ENCODE peak calls at places on chromosome 1, in five cellular contexts. D, K, U, E and Y are unnamed samples.

GRCh38 chr1:67479146-67479891 is 49.1 kb upstream of the SERBP1 start:
- DNase-seq in D (no peak), K (peak; percentile 51), U (peak; percentile 39), E (peak; percentile 7), Y (no peak)

GRCh38 chr1:169572184-169572583 is 14.1 kb downstream of the F5 start:
- DNase-seq in D (no peak), K (peak; percentile 20), U (no peak), E (no peak), Y (no peak)

GRCh38 chr1:173488001-173488400 is 10.9 kb downstream of the PRDX6 start:
- DNase-seq in D (no peak), K (no peak), U (no peak), E (no peak), Y (no peak)

GRCh38 chr1:183580281-183580682 is 10.0 kb downstream of the NCF2 start:
- DNase-seq in D (no peak), K (peak; percentile 48), U (peak; percentile 68), E (peak; percentile 14), Y (no peak)

GRCh38 chr1:5459839-5460238 is 532.4 kb downstream of the NPHP4 start:
- DNase-seq in D (no peak), K (no peak), U (no peak), E (no peak), Y (no peak)

GRCh38 chr1:235304549-235305451 is 23.2 kb downstream of the ARID4B start:
- DNase-seq in D (no peak), K (peak; percentile 40), U (no peak), E (no peak), Y (no peak)

GRCh38 chr1:4396571-4396970 is 257.8 kb upstream of the AJAP1 start:
- DNase-seq in D (no peak), K (no peak), U (no peak), E (no peak), Y (no peak)

GRCh38 chr1:150072959-150073358 is 5.4 kb downstream of the VPS45 start:
- DNase-seq in D (no peak), K (peak; percentile 60), U (no peak), E (no peak), Y (no peak)

GRCh38 chr1:24111264-24111997 is 504 bp downstream of the MYOM3 start:
- DNase-seq in D (no peak), K (no peak), U (no peak), E (no peak), Y (no peak)

GRCh38 chr1:19815801-19816736 is 986 bp upstream of the RNF186 start:
- DNase-seq in D (no peak), K (no peak), U (no peak), E (no peak), Y (no peak)

GRCh38 chr1:227521782-227522181 is 41.6 kb upstream of the ZNF678 start:
- DNase-seq in D (no peak), K (no peak), U (no peak), E (no peak), Y (no peak)

GRCh38 chr1:28758420-28758819 is 21.7 kb downstream of the YTHDF2 start:
- DNase-seq in D (no peak), K (no peak), U (no peak), E (no peak), Y (no peak)

GRCh38 chr1:28759257-28759656 is 22.5 kb downstream of the YTHDF2 start:
- DNase-seq in D (no peak), K (no peak), U (no peak), E (no peak), Y (no peak)

GRCh38 chr1:28755701-28756100 is 19.0 kb downstream of the YTHDF2 start:
- DNase-seq in D (no peak), K (peak; percentile 23), U (no peak), E (no peak), Y (no peak)

GRCh38 chr1:28761189-28761588 is 24.4 kb downstream of the YTHDF2 start:
- DNase-seq in D (no peak), K (no peak), U (no peak), E (no peak), Y (no peak)

GRCh38 chr1:28756846-28757245 is 20.1 kb downstream of the YTHDF2 start:
- DNase-seq in D (no peak), K (peak; percentile 32), U (no peak), E (no peak), Y (no peak)
- TF ChIP-seq CTCF in D (peak; percentile 13), K (peak; percentile 43), U (no peak), E (no peak), Y (no peak)

DNA sequence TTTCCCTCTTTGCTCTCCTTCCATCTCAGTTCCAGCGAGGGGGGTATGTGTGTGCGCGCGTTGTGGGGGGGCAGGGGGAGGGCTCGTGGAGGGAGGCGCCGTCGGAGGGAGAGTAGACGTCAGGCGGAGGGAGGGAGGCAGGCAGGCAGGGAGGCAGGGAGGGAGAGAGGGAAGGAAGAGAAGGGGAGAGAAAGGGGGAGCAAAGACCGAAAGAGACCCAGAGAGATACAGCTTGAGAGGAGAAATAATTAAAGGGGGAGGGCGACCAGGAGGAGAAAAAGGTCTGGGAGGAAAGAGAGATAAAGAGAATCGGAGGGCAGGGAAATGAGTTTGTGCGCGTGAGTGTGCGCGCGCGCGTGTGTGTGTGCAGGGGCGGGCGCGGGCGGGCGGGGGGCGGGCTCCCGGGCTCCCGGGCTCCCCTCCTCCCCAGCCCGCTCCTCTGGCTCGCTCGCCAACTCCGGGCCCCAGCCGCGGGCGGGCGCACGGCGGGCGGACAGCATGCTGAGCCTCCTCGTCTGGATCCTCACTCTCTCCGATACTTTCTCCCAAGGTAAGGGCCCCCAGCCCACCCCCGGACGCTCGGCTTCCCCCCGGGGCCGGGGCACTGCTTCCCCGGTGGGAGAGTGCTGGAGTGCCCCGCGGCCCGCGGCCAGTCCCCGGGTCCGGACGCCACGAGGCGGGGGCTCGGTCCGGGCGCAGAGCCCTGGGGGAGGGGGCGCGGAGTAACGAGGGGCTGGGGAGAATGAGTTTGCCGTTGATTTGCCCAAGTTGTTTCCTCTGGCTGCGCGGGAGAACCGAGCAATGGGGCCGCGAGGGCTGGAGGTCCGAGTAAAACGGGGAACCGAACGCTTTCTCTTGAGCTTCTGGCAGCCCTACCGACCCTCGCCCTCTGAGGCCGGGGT is at the start of gene KIRREL1:
- DNase-seq in D (no peak), K (peak; percentile 77), U (peak; percentile 59), E (peak; percentile 59), Y (peak; percentile 26)
- TF ChIP-seq CTCF in D (no peak), K (no peak), U (no peak), E (no peak), Y (no peak)

GRCh38 chr1:55768345-55768952 is 553.3 kb upstream of the USP24 start:
- DNase-seq in D (no peak), K (no peak), U (no peak), E (no peak), Y (no peak)

GRCh38 chr1:55767171-55767570 is 552.0 kb upstream of the USP24 start:
- DNase-seq in D (no peak), K (peak; percentile 51), U (no peak), E (no peak), Y (no peak)
- TF ChIP-seq CTCF in D (no peak), K (no peak), U (no peak), E (no peak), Y (no peak)

GRCh38 chr1:191520345-191520744 is 637.9 kb upstream of the RGS18 start:
- DNase-seq in D (no peak), K (no peak), U (no peak), E (no peak), Y (no peak)

GRCh38 chr1:191519519-191519918 is 638.7 kb upstream of the RGS18 start:
- DNase-seq in D (no peak), K (no peak), U (no peak), E (no peak), Y (no peak)

GRCh38 chr1:191517826-191518225 is 640.4 kb upstream of the RGS18 start:
- DNase-seq in D (no peak), K (no peak), U (no peak), E (no peak), Y (no peak)
- TF ChIP-seq CTCF in D (no peak), K (no peak), U (no peak), E (no peak), Y (no peak)

GRCh38 chr1:8862528-8862927 is 16.0 kb downstream of the ENO1 start:
- DNase-seq in D (no peak), K (peak; percentile 44), U (no peak), E (no peak), Y (no peak)
- TF ChIP-seq CTCF in D (peak; percentile 68), K (peak; percentile 82), U (peak; percentile 38), E (peak; percentile 30), Y (no peak)

DNA sequence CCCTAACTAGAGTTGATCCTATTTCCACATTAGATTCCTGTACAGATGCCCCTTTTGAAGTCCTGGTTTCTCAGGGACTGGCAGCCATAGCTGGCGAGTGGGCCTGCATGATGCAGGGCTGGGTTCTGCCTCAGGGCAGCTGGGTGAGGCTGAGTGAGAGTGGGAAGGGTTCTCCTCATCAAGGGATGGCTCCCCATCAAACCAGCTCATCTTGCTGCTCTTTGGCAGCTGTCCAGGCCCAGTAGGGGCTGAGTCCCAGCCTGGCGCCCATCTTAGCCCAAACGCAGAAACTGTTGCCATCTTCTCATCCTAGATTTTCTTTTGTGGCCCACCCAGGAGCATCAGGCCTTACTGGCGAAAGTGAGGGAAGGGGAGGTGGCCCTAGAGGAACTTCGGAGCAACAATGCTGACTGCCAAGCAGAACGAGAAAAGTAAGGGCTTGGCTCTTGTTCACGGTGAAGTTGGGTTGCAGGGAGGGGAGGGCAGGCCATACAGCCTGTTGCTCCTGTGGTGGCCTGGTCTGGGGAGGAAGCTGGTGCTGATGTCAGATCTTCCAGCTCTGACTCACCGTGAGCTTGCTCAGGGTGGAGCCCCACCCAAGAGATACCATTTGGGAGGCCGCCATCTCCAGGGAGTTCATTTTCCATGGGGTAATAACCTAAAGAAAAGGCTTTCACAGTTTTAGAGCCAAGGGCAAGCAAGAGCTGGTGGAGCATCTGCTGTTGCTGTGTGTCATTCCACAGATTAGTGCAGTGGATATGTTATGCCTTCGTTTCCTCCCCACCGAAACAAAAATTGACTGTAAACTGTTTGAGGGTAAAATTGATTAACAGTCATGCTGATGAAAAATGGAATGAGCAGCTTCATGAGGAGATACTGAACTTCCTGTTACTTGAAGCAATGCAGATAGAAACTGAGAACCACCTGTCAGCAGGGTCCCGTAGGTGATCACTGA is 34.7 kb downstream of the TUFT1 start:
- DNase-seq in D (no peak), K (peak; percentile 61), U (no peak), E (no peak), Y (no peak)
- TF ChIP-seq CTCF in D (no peak), K (no peak), U (no peak), E (no peak), Y (no peak)

GRCh38 chr1:36207339-36207738 is 16.9 kb upstream of the THRAP3 start:
- DNase-seq in D (no peak), K (peak; percentile 72), U (peak; percentile 54), E (peak; percentile 23), Y (no peak)
- TF ChIP-seq CTCF in D (no peak), K (no peak), U (no peak), E (no peak), Y (no peak)

DNA sequence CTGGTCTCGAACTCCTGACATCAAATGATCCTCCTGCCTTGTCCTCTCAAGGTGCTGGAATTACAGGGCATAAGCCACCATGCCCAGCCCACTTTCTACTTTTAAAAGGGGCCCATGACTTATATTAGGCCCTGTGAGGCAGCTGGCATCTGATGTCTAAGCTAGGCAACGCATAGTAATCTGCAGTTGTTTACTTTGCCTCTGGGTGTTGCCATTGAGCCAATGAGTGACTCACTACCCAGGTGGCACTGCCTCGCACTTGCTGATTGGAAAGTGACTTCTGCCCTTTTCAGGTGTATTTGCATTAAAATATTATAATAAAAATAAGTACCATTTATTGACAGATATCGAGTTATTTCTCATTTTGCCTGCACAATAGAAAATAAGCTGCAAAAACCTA is 84.9 kb downstream of the KIF14 start:
- DNase-seq in D (no peak), K (no peak), U (no peak), E (no peak), Y (no peak)
- TF ChIP-seq CTCF in D (no peak), K (no peak), U (no peak), E (no peak), Y (no peak)

GRCh38 chr1:243658596-243659105 is 191.4 kb downstream of the AKT3 start:
- DNase-seq in D (no peak), K (no peak), U (no peak), E (no peak), Y (no peak)
- TF ChIP-seq CTCF in D (no peak), K (no peak), U (no peak), E (no peak), Y (no peak)